ENCODE peak calls at places on chromosomes 2 and 18, in four cellular contexts. U is fibroblast of the aortic adventitia, Z is iPS DF 6.9, L is K562. O is an unnamed sample.

GRCh38 chr2:47076586-47077441 is 78.3 kb downstream of the STPG4 start:
- DNase-seq in U (peak), Z (no peak), L (no peak), O (peak)

GRCh38 chr2:135585586-135585985 is 54.3 kb downstream of the R3HDM1 start:
- DNase-seq in U (peak), Z (no peak), L (no peak), O (peak)

GRCh38 chr2:99723632-99724031 is 233.8 kb upstream of the REV1 start:
- DNase-seq in U (no peak), Z (no peak), L (no peak), O (no peak)

GRCh38 chr2:229104863-229105468 is 166.1 kb downstream of the PID1 start:
- DNase-seq in U (peak), Z (no peak), L (no peak), O (no peak)

GRCh38 chr2:219592721-219593120 is 4.9 kb upstream of the STK11IP start:
- DNase-seq in U (no peak), Z (no peak), L (no peak), O (no peak)

GRCh38 chr2:128641421-128642095 is 322.9 kb upstream of the HS6ST1 start:
- DNase-seq in U (no peak), Z (no peak), L (no peak), O (no peak)

GRCh38 chr2:54903736-54904554 is 146.3 kb downstream of the RTN4 start:
- DNase-seq in U (peak), Z (no peak), L (peak), O (peak)

GRCh38 chr18:39314595-39314994 is 1749.0 kb upstream of the CELF4 start:
- DNase-seq in U (no peak), Z (no peak), L (no peak), O (no peak)

GRCh38 chr2:68151037-68151436 is 6.7 kb upstream of the PNO1 start:
- DNase-seq in U (no peak), Z (no peak), L (no peak), O (no peak)

GRCh38 chr18:31830686-31831085 is 70.0 kb upstream of the SLC25A52 start:
- DNase-seq in U (no peak), Z (no peak), L (no peak), O (no peak)

GRCh38 chr2:222358876-222359275 is 60.1 kb upstream of the PAX3 start:
- DNase-seq in U (peak), Z (no peak), L (no peak), O (peak)

GRCh38 chr2:170362895-170363582 is 185.1 kb downstream of the MYO3B start:
- DNase-seq in U (no peak), Z (no peak), L (peak), O (no peak)

GRCh38 chr2:8622199-8622911 is 59.5 kb upstream of the ID2 start:
- DNase-seq in U (no peak), Z (no peak), L (no peak), O (no peak)

GRCh38 chr2:42049411-42050349 is 1.9 kb downstream of the PKDCC start:
- DNase-seq in U (peak), Z (no peak), L (no peak), O (no peak)

GRCh38 chr2:42051168-42052125 is 3.6 kb downstream of the PKDCC start:
- DNase-seq in U (no peak), Z (no peak), L (no peak), O (no peak)

GRCh38 chr2:42048318-42049251 is 764 bp downstream of the PKDCC start:
- DNase-seq in U (peak), Z (no peak), L (no peak), O (no peak)

GRCh38 chr2:42052702-42053481 is 5.1 kb downstream of the PKDCC start:
- DNase-seq in U (peak), Z (no peak), L (peak), O (no peak)

GRCh38 chr2:42050350-42051167 is 2.7 kb downstream of the PKDCC start:
- DNase-seq in U (peak), Z (no peak), L (no peak), O (no peak)
- H3K4me3 ChIP-seq in U (peak), Z (no peak), L (no peak), O (peak)

GRCh38 chr2:216694826-216695217 is 527 bp downstream of the IGFBP5 start:
- DNase-seq in U (no peak), Z (no peak), L (no peak), O (no peak)
- H3K4me3 ChIP-seq in U (peak), Z (peak), L (no peak), O (peak)

GRCh38 chr2:37636209-37637077 is 35.0 kb downstream of the CDC42EP3 start:
- DNase-seq in U (no peak), Z (no peak), L (no peak), O (no peak)
- H3K4me3 ChIP-seq in U (no peak), Z (no peak), L (no peak), O (no peak)

GRCh38 chr2:110097506-110098220 is 18.0 kb downstream of the MALL start:
- DNase-seq in U (no peak), Z (no peak), L (no peak), O (no peak)
- H3K4me3 ChIP-seq in U (no peak), Z (no peak), L (no peak), O (no peak)

GRCh38 chr2:240230424-240230945 is 90.0 kb upstream of the OTOS start:
- DNase-seq in U (no peak), Z (no peak), L (no peak), O (no peak)

GRCh38 chr2:240232961-240233890 is 92.8 kb upstream of the OTOS start:
- DNase-seq in U (peak), Z (peak), L (peak), O (no peak)

GRCh38 chr2:240231838-240232244 is 91.4 kb upstream of the OTOS start:
- DNase-seq in U (no peak), Z (no peak), L (no peak), O (no peak)

GRCh38 chr2:240233891-240234502 is 93.5 kb upstream of the OTOS start:
- DNase-seq in U (no peak), Z (no peak), L (no peak), O (no peak)

DNA sequence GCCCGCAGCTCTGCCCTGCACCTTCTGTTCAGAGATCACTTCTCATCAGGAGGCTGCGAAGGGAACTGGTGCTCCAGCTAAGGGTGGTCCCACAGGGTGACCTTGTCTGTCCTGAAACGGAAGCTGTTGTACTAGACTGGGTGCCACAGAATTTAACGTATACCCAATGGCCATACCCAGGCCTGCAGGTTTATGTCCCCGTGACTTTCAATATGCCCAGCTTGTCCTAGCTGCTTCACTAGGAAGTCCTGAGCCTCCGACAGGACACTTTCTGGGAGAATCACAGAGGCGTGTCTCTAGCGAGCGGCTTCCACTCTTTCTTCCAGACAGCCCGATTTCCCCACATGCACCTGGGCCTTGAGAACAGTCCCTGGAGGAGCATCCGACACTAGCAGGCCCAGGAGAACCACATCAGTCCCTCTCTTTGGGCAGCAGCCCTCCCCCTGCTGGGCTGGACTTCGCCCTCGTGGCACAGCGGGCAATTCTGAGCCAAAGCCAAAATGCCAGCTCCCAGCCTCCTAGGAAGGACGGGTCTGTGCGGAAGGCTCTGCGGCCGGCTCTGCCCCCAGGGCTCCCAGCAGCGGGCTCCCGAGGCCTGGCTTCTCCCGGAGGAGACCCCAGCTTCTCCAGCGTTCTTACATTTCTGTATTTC is 91.9 kb upstream of the OTOS start:
- DNase-seq in U (no peak), Z (no peak), L (no peak), O (no peak)
- H3K4me3 ChIP-seq in U (no peak), Z (no peak), L (no peak), O (no peak)

GRCh38 chr2:172429351-172429968 is 2.1 kb downstream of the ITGA6 start:
- DNase-seq in U (peak), Z (no peak), L (no peak), O (no peak)

GRCh38 chr2:172431428-172431827 is 4.0 kb downstream of the ITGA6 start:
- DNase-seq in U (no peak), Z (no peak), L (no peak), O (no peak)

GRCh38 chr2:172431993-172432392 is 4.6 kb downstream of the ITGA6 start:
- DNase-seq in U (no peak), Z (no peak), L (no peak), O (no peak)

GRCh38 chr2:172430027-172430426 is 2.6 kb downstream of the ITGA6 start:
- DNase-seq in U (no peak), Z (no peak), L (no peak), O (no peak)

DNA sequence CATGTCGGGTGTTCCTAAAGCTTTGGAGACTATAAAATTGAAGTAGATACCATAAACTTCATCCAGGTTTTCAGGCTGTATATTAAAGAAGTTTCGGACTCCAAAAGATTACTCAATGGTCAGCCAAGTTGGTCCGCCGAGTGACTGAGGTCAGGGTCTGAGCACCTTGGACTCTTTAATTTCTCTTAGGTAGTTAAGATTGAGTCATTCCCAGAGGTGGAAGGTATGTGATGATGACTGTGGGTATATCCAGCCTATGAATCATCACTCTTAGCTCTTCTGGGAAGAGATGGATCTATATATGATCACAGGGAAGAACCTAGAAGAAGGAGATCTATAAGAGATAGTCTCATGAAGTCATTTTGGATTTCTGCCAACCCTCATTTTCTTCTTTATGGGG is 3.3 kb downstream of the ITGA6 start:
- DNase-seq in U (no peak), Z (no peak), L (no peak), O (no peak)
- H3K4me3 ChIP-seq in U (no peak), Z (no peak), L (no peak), O (no peak)

GRCh38 chr18:3118195-3119010 is 101.4 kb downstream of the MYOM1 start:
- DNase-seq in U (no peak), Z (no peak), L (no peak), O (no peak)
- H3K4me3 ChIP-seq in U (no peak), Z (no peak), L (no peak), O (no peak)

DNA sequence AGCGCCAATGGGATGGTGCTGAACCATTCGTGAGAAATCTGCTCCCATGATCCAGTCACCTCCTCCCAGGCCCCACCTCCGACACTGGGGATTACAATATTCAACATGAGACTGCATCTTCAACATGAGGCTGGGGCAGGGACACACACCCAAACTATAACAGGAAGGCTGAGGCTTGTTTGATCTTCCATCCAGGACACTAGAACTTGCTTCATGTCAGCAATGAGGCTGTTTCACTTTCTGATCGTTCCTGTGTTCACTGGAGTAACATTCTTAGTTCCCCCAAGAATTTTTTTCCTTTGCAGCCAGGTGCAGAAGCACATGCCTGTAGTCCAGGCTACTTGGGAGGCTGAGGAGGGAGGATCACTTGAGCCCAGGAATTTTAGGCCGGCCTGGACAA is 30.8 kb upstream of the SOX11 start:
- DNase-seq in U (no peak), Z (no peak), L (no peak), O (no peak)
- H3K4me3 ChIP-seq in U (no peak), Z (no peak), L (no peak), O (no peak)

GRCh38 chr2:130344578-130344977 is 1.9 kb downstream of the IMP4 start:
- DNase-seq in U (no peak), Z (no peak), L (no peak), O (no peak)
- H3K4me3 ChIP-seq in U (no peak), Z (no peak), L (peak), O (no peak)

DNA sequence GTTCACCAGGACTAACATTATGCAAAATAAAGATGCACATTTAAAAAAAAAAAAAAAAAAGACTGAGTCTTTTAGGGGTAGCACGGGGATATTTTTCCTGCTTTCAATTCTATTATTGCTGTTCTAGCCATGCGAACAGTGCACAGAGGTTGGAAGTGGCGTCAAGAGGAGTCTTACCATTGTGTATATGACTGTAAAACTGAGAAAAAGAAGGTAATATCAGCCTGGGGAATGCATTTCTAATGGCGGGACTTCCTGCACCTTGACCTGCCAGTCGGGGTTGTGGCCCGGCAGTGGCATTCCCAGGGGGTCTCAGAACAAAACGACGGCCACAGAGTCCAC is 48.5 kb upstream of the ATP6V1B1 start:
- DNase-seq in U (no peak), Z (no peak), L (no peak), O (no peak)
- H3K4me3 ChIP-seq in U (no peak), Z (peak), L (no peak), O (peak)

O was measured in epithelial cell of proximal tubule.